ENCODE peak calls at places on chromosome 13, in nine cellular contexts. O is activated CD8-positive, alpha-beta memory T cell treated with anti-CD3 and anti-CD28 coated beads, Interleukin-2, amount 50 U/mL, for 48 hours; S is iPS-NIHi11; N is C1 segment of cervical spinal cord; X is AG10803; B is CD4-positive, CD25-positive, alpha-beta regulatory T cell; M is mesothelial cell of epicardium; L is epithelial cell of esophagus; A is NCI-H1105. Z is an unnamed sample.

GRCh38 chr13:97242755-97243497 is 20.8 kb downstream of the MBNL2 start:
- DNase-seq in O (no peak), S (no peak), N (no peak), X (no peak), B (no peak), M (no peak), L (no peak), A (no peak), Z (no peak)

GRCh38 chr13:20141238-20142018 is 19.4 kb downstream of the GJA3 start:
- DNase-seq in O (no peak), S (no peak), N (no peak), X (no peak), B (no peak), M (no peak), L (no peak), A (no peak), Z (no peak)

GRCh38 chr13:63190742-63191141 is 1775.1 kb upstream of the PCDH20 start:
- DNase-seq in O (no peak), S (no peak), N (no peak), X (peak; percentile 41), B (no peak), M (no peak), L (peak; percentile 19), A (no peak), Z (no peak)

GRCh38 chr13:32624441-32624840 is 38.2 kb downstream of the PDS5B start:
- DNase-seq in O (no peak), S (no peak), N (no peak), X (peak; percentile 50), B (no peak), M (no peak), L (no peak), A (no peak), Z (peak; percentile 1)

GRCh38 chr13:88051746-88052482 is 380.7 kb downstream of the SLITRK5 start:
- DNase-seq in O (no peak), S (no peak), N (no peak), X (no peak), B (no peak), M (no peak), L (no peak), A (no peak), Z (no peak)

GRCh38 chr13:39855236-39855635 is 199.8 kb downstream of the COG6 start:
- DNase-seq in O (no peak), S (no peak), N (no peak), X (no peak), B (no peak), M (no peak), L (no peak), A (no peak), Z (no peak)

GRCh38 chr13:99065250-99066015 is 87.6 kb upstream of the DOCK9 start:
- DNase-seq in O (no peak), S (no peak), N (no peak), X (no peak), B (no peak), M (no peak), L (peak; percentile 78), A (no peak), Z (no peak)

GRCh38 chr13:41564046-41564445 is 106.7 kb downstream of the RGCC start:
- DNase-seq in O (no peak), S (no peak), N (no peak), X (no peak), B (no peak), M (no peak), L (no peak), A (no peak), Z (no peak)

GRCh38 chr13:74886496-74886895 is 595.5 kb downstream of the TBC1D4 start:
- DNase-seq in O (no peak), S (no peak), N (no peak), X (peak; percentile 42), B (no peak), M (no peak), L (peak; percentile 3), A (no peak), Z (no peak)

GRCh38 chr13:20340759-20341161 is 108.6 kb upstream of the GJB6 start:
- DNase-seq in O (no peak), S (peak; percentile 43), N (no peak), X (peak; percentile 52), B (no peak), M (no peak), L (peak; percentile 87), A (no peak), Z (no peak)

GRCh38 chr13:91726666-91727065 is 328.2 kb downstream of the GPC5 start:
- DNase-seq in O (no peak), S (no peak), N (no peak), X (no peak), B (no peak), M (no peak), L (no peak), A (no peak), Z (no peak)

GRCh38 chr13:29676535-29676934 is 81.0 kb upstream of the SLC7A1 start:
- DNase-seq in O (no peak), S (no peak), N (no peak), X (peak; percentile 82), B (no peak), M (no peak), L (peak; percentile 58), A (no peak), Z (peak; percentile 60)

GRCh38 chr13:73849292-73849691 is 284.9 kb downstream of the KLF12 start:
- DNase-seq in O (no peak), S (peak; percentile 30), N (no peak), X (peak; percentile 59), B (no peak), M (no peak), L (peak; percentile 48), A (no peak), Z (peak; percentile 55)

GRCh38 chr13:58151452-58151851 is 519.9 kb downstream of the PCDH17 start:
- DNase-seq in O (no peak), S (no peak), N (no peak), X (no peak), B (no peak), M (no peak), L (no peak), A (no peak), Z (no peak)

GRCh38 chr13:112755331-112755730 is 65.5 kb downstream of the ATP11A start:
- DNase-seq in O (no peak), S (no peak), N (no peak), X (no peak), B (no peak), M (no peak), L (no peak), A (no peak), Z (no peak)

GRCh38 chr13:24670927-24671326 is 9.3 kb upstream of the ATP12A start:
- DNase-seq in O (peak; percentile 54), S (peak; percentile 78), N (no peak), X (no peak), B (no peak), M (no peak), L (no peak), A (no peak), Z (peak; percentile 39)

Z was measured in HFFc6.